ENCODE peak calls at places on chromosome 12, in five cellular contexts. One of them, this sample, is unnamed.

GRCh38 chr12:23084236-23084995 is 459.4 kb downstream of the ETNK1 start:
- DNase-seq in uterus: no peak
- DNase-seq in retinal pigment epithelial cell: peak; percentile 94
- DNase-seq in cardiac muscle cell: peak; percentile 83
- DNase-seq in endothelial cell of umbilical vein: peak; percentile 94
- DNase-seq in this sample: peak; percentile 88

GRCh38 chr12:65668981-65669695 is 155.1 kb upstream of the HMGA2 start:
- DNase-seq in cardiac muscle cell: peak; percentile 50
- DNase-seq in retinal pigment epithelial cell: no peak
- DNase-seq in uterus: no peak
- DNase-seq in endothelial cell of umbilical vein: no peak
- DNase-seq in this sample: no peak

GRCh38 chr12:88753074-88753473 is 172.8 kb upstream of the KITLG start:
- DNase-seq in endothelial cell of umbilical vein: peak; percentile 76
- DNase-seq in retinal pigment epithelial cell: no peak
- DNase-seq in cardiac muscle cell: peak; percentile 22
- DNase-seq in uterus: no peak
- DNase-seq in this sample: peak; percentile 59

GRCh38 chr12:3243376-3244084 is 166.4 kb downstream of the TSPAN9 start:
- DNase-seq in endothelial cell of umbilical vein: no peak
- DNase-seq in cardiac muscle cell: no peak
- DNase-seq in uterus: no peak
- DNase-seq in retinal pigment epithelial cell: no peak
- DNase-seq in this sample: no peak

GRCh38 chr12:47885012-47885501 is 19.7 kb downstream of the VDR start:
- DNase-seq in uterus: no peak
- DNase-seq in endothelial cell of umbilical vein: no peak
- DNase-seq in retinal pigment epithelial cell: no peak
- DNase-seq in cardiac muscle cell: peak; percentile 35
- DNase-seq in this sample: no peak

GRCh38 chr12:62903151-62903550 is 31.8 kb downstream of the PPM1H start:
- DNase-seq in uterus: no peak
- DNase-seq in cardiac muscle cell: no peak
- DNase-seq in retinal pigment epithelial cell: no peak
- DNase-seq in endothelial cell of umbilical vein: peak; percentile 94
- DNase-seq in this sample: no peak

GRCh38 chr12:19189522-19189921 is 60.0 kb downstream of the PLEKHA5 start:
- DNase-seq in endothelial cell of umbilical vein: peak; percentile 48
- DNase-seq in cardiac muscle cell: no peak
- DNase-seq in uterus: no peak
- DNase-seq in retinal pigment epithelial cell: no peak
- DNase-seq in this sample: no peak

GRCh38 chr12:112843272-112843671 is 51.7 kb downstream of the RPH3A start:
- DNase-seq in retinal pigment epithelial cell: no peak
- DNase-seq in endothelial cell of umbilical vein: no peak
- DNase-seq in uterus: no peak
- DNase-seq in cardiac muscle cell: peak; percentile 10
- DNase-seq in this sample: no peak

GRCh38 chr12:7806863-7807487 is 17.8 kb downstream of the NANOG start:
- DNase-seq in cardiac muscle cell: peak; percentile 76
- DNase-seq in retinal pigment epithelial cell: no peak
- DNase-seq in endothelial cell of umbilical vein: peak; percentile 88
- DNase-seq in uterus: peak; percentile 35
- DNase-seq in this sample: no peak

GRCh38 chr12:113727651-113728061 is 238.5 kb downstream of the RBM19 start:
- DNase-seq in cardiac muscle cell: no peak
- DNase-seq in endothelial cell of umbilical vein: no peak
- DNase-seq in uterus: no peak
- DNase-seq in retinal pigment epithelial cell: no peak
- DNase-seq in this sample: no peak

GRCh38 chr12:20444595-20445170 is 76.3 kb downstream of the PDE3A start:
- DNase-seq in uterus: no peak
- DNase-seq in cardiac muscle cell: no peak
- DNase-seq in retinal pigment epithelial cell: no peak
- DNase-seq in endothelial cell of umbilical vein: no peak
- DNase-seq in this sample: no peak

GRCh38 chr12:128557231-128557630 is 266.5 kb downstream of the SLC15A4 start:
- DNase-seq in cardiac muscle cell: no peak
- DNase-seq in retinal pigment epithelial cell: no peak
- DNase-seq in uterus: no peak
- DNase-seq in endothelial cell of umbilical vein: no peak
- DNase-seq in this sample: no peak

GRCh38 chr12:64180951-64181350 is 41.1 kb downstream of the KICS2 start:
- DNase-seq in endothelial cell of umbilical vein: peak; percentile 69
- DNase-seq in cardiac muscle cell: peak; percentile 66
- DNase-seq in retinal pigment epithelial cell: no peak
- DNase-seq in uterus: no peak
- DNase-seq in this sample: peak; percentile 56

GRCh38 chr12:5220835-5221234 is 177.2 kb downstream of the KCNA5 start:
- DNase-seq in cardiac muscle cell: no peak
- DNase-seq in retinal pigment epithelial cell: no peak
- DNase-seq in endothelial cell of umbilical vein: no peak
- DNase-seq in uterus: no peak
- DNase-seq in this sample: no peak

GRCh38 chr12:10249690-10250455 is 37.2 kb downstream of the GABARAPL1 start:
- DNase-seq in endothelial cell of umbilical vein: no peak
- DNase-seq in retinal pigment epithelial cell: no peak
- DNase-seq in uterus: no peak
- DNase-seq in cardiac muscle cell: no peak
- DNase-seq in this sample: no peak

GRCh38 chr12:95200128-95200973 is 16.9 kb downstream of the FGD6 start:
- DNase-seq in retinal pigment epithelial cell: no peak
- DNase-seq in uterus: no peak
- DNase-seq in endothelial cell of umbilical vein: peak; percentile 52
- DNase-seq in cardiac muscle cell: peak; percentile 38
- DNase-seq in this sample: no peak

GRCh38 chr12:12083688-12084087 is 12.9 kb downstream of the BCL2L14 start:
- DNase-seq in retinal pigment epithelial cell: no peak
- DNase-seq in cardiac muscle cell: no peak
- DNase-seq in endothelial cell of umbilical vein: no peak
- DNase-seq in uterus: no peak
- DNase-seq in this sample: no peak

GRCh38 chr12:132399092-132400010 is 70.0 kb upstream of the GALNT9 start:
- DNase-seq in uterus: no peak
- DNase-seq in cardiac muscle cell: no peak
- DNase-seq in endothelial cell of umbilical vein: no peak
- DNase-seq in retinal pigment epithelial cell: no peak
- DNase-seq in this sample: no peak

GRCh38 chr12:64229240-64229639 is 7.1 kb upstream of the KICS2 start:
- DNase-seq in uterus: no peak
- DNase-seq in cardiac muscle cell: no peak
- DNase-seq in retinal pigment epithelial cell: no peak
- DNase-seq in endothelial cell of umbilical vein: no peak
- DNase-seq in this sample: no peak

GRCh38 chr12:32331133-32331532 is 68.2 kb upstream of the FGD4 start:
- DNase-seq in retinal pigment epithelial cell: no peak
- DNase-seq in endothelial cell of umbilical vein: peak; percentile 50
- DNase-seq in cardiac muscle cell: peak; percentile 15
- DNase-seq in uterus: no peak
- DNase-seq in this sample: no peak

GRCh38 chr12:115388139-115388538 is 704.2 kb upstream of the TBX3 start:
- DNase-seq in uterus: no peak
- DNase-seq in endothelial cell of umbilical vein: no peak
- DNase-seq in retinal pigment epithelial cell: no peak
- DNase-seq in cardiac muscle cell: no peak
- DNase-seq in this sample: no peak

GRCh38 chr12:57739387-57739786 is 845 bp upstream of the AGAP2 start:
- DNase-seq in retinal pigment epithelial cell: no peak
- DNase-seq in cardiac muscle cell: no peak
- DNase-seq in endothelial cell of umbilical vein: no peak
- DNase-seq in uterus: no peak
- DNase-seq in this sample: no peak

GRCh38 chr12:57738661-57739237 is at the start of gene AGAP2:
- DNase-seq in cardiac muscle cell: peak; percentile 21
- DNase-seq in endothelial cell of umbilical vein: no peak
- DNase-seq in retinal pigment epithelial cell: no peak
- DNase-seq in uterus: no peak
- DNase-seq in this sample: no peak

GRCh38 chr12:57736743-57737466 is 1.6 kb downstream of the AGAP2 start:
- DNase-seq in cardiac muscle cell: no peak
- DNase-seq in retinal pigment epithelial cell: no peak
- DNase-seq in uterus: no peak
- DNase-seq in endothelial cell of umbilical vein: no peak
- DNase-seq in this sample: no peak

GRCh38 chr12:57737467-57738141 is 938 bp downstream of the AGAP2 start:
- DNase-seq in retinal pigment epithelial cell: no peak
- DNase-seq in endothelial cell of umbilical vein: no peak
- DNase-seq in uterus: no peak
- DNase-seq in cardiac muscle cell: peak; percentile 21
- DNase-seq in this sample: no peak

GRCh38 chr12:57738142-57738474 is 434 bp downstream of the AGAP2 start:
- DNase-seq in endothelial cell of umbilical vein: no peak
- DNase-seq in retinal pigment epithelial cell: no peak
- DNase-seq in cardiac muscle cell: no peak
- DNase-seq in uterus: no peak
- DNase-seq in this sample: no peak
- H3K4me3 ChIP-seq in endothelial cell of umbilical vein: no peak overlapping the region
- H3K4me3 ChIP-seq in retinal pigment epithelial cell: no peak overlapping the region
- H3K4me3 ChIP-seq in cardiac muscle cell: peak overlapping the region; percentile 24
- H3K4me3 ChIP-seq in uterus: no peak overlapping the region
- H3K4me3 ChIP-seq in this sample: peak overlapping the region; percentile 4

GRCh38 chr12:107523760-107524558 is 161.6 kb upstream of the PWP1 start:
- DNase-seq in retinal pigment epithelial cell: no peak
- DNase-seq in endothelial cell of umbilical vein: no peak
- DNase-seq in uterus: no peak
- DNase-seq in cardiac muscle cell: no peak
- DNase-seq in this sample: no peak

GRCh38 chr12:107525063-107525718 is 160.4 kb upstream of the PWP1 start:
- DNase-seq in cardiac muscle cell: no peak
- DNase-seq in retinal pigment epithelial cell: no peak
- DNase-seq in endothelial cell of umbilical vein: no peak
- DNase-seq in uterus: no peak
- DNase-seq in this sample: no peak

GRCh38 chr12:107519906-107520859 is 165.4 kb upstream of the PWP1 start:
- DNase-seq in retinal pigment epithelial cell: no peak
- DNase-seq in uterus: no peak
- DNase-seq in cardiac muscle cell: no peak
- DNase-seq in endothelial cell of umbilical vein: no peak
- DNase-seq in this sample: no peak

GRCh38 chr12:107521826-107522355 is 163.7 kb upstream of the PWP1 start:
- DNase-seq in retinal pigment epithelial cell: no peak
- DNase-seq in uterus: no peak
- DNase-seq in cardiac muscle cell: no peak
- DNase-seq in endothelial cell of umbilical vein: no peak
- DNase-seq in this sample: no peak

DNA sequence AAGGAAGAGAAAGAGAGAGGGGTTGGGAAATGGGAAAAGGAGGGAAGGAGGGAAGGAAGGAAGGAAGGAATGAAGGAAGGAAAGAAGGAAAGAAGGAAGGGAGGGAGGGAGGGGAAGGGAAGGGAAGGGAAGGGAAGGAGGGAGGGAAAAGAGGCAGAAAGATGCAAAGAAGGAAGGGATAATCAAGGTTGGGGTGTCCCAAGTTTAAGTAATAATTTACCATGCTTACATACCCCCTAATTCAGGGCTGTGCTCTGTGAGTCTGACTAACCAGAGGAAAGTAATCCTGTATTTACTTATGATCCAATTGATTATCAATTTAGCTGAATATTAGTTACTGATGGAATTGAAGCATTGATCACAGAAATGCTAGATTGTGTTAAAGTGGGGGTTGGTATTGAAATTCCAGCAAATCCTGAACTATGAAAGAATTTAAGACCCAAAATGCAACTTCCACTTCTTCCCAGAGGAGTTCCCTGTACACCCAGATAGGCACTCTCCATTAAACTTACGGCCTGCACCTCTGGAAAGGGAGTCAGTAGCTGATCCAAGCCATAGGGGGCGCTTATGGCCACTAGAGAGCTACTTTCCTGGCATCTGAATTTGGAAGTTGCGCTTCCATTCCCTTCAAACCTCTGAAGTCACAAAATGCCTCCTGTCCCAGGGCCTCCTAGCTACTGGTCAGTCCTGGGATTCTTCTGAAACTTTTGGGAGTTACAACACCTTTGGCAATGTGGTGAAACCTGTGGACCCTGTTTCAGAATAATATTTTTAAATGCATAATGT is 162.7 kb upstream of the PWP1 start:
- DNase-seq in retinal pigment epithelial cell: no peak
- DNase-seq in cardiac muscle cell: no peak
- DNase-seq in uterus: no peak
- DNase-seq in endothelial cell of umbilical vein: no peak
- DNase-seq in this sample: no peak
- TF ChIP-seq CTCF in retinal pigment epithelial cell: peak; percentile 30
- TF ChIP-seq CTCF in cardiac muscle cell: no peak
- TF ChIP-seq CTCF in uterus: no peak
- TF ChIP-seq CTCF in endothelial cell of umbilical vein: no peak
- TF ChIP-seq CTCF in this sample: peak; percentile 45

GRCh38 chr12:68790952-68791234 is 17.1 kb upstream of the MDM2 start:
- DNase-seq in cardiac muscle cell: no peak
- DNase-seq in uterus: no peak
- DNase-seq in retinal pigment epithelial cell: no peak
- DNase-seq in endothelial cell of umbilical vein: no peak
- DNase-seq in this sample: no peak
- H3K4me3 ChIP-seq in cardiac muscle cell: no peak overlapping the region
- H3K4me3 ChIP-seq in uterus: no peak overlapping the region
- H3K4me3 ChIP-seq in retinal pigment epithelial cell: no peak overlapping the region
- H3K4me3 ChIP-seq in endothelial cell of umbilical vein: no peak overlapping the region
- H3K4me3 ChIP-seq in this sample: no peak overlapping the region

GRCh38 chr12:56078931-56079728 is 835 bp upstream of the ERBB3 start:
- DNase-seq in retinal pigment epithelial cell: peak; percentile 53
- DNase-seq in endothelial cell of umbilical vein: peak; percentile 93
- DNase-seq in uterus: peak; percentile 82
- DNase-seq in cardiac muscle cell: peak; percentile 86
- DNase-seq in this sample: no peak
- TF ChIP-seq CTCF in retinal pigment epithelial cell: peak; percentile 76
- TF ChIP-seq CTCF in endothelial cell of umbilical vein: peak; percentile 82
- TF ChIP-seq CTCF in uterus: peak; percentile 73
- TF ChIP-seq CTCF in cardiac muscle cell: peak; percentile 74
- TF ChIP-seq CTCF in this sample: peak; percentile 77

GRCh38 chr12:125300249-125300648 is 235.0 kb downstream of the AACS start:
- DNase-seq in retinal pigment epithelial cell: no peak
- DNase-seq in cardiac muscle cell: no peak
- DNase-seq in uterus: no peak
- DNase-seq in endothelial cell of umbilical vein: no peak
- DNase-seq in this sample: no peak

GRCh38 chr12:125299840-125300239 is 234.6 kb downstream of the AACS start:
- DNase-seq in endothelial cell of umbilical vein: no peak
- DNase-seq in cardiac muscle cell: no peak
- DNase-seq in uterus: no peak
- DNase-seq in retinal pigment epithelial cell: no peak
- DNase-seq in this sample: no peak

GRCh38 chr12:125305221-125305620 is 240.0 kb downstream of the AACS start:
- DNase-seq in cardiac muscle cell: no peak
- DNase-seq in endothelial cell of umbilical vein: no peak
- DNase-seq in retinal pigment epithelial cell: no peak
- DNase-seq in uterus: no peak
- DNase-seq in this sample: no peak

GRCh38 chr12:125304029-125304428 is 238.8 kb downstream of the AACS start:
- DNase-seq in endothelial cell of umbilical vein: no peak
- DNase-seq in uterus: no peak
- DNase-seq in retinal pigment epithelial cell: no peak
- DNase-seq in cardiac muscle cell: no peak
- DNase-seq in this sample: no peak
- H3K4me3 ChIP-seq in endothelial cell of umbilical vein: no peak overlapping the region
- H3K4me3 ChIP-seq in uterus: no peak overlapping the region
- H3K4me3 ChIP-seq in retinal pigment epithelial cell: no peak overlapping the region
- H3K4me3 ChIP-seq in cardiac muscle cell: no peak overlapping the region
- H3K4me3 ChIP-seq in this sample: no peak overlapping the region

GRCh38 chr12:74537126-74537706 is 419 bp upstream of the ATXN7L3B start:
- DNase-seq in uterus: no peak
- DNase-seq in endothelial cell of umbilical vein: no peak
- DNase-seq in cardiac muscle cell: peak; percentile 71
- DNase-seq in retinal pigment epithelial cell: no peak
- DNase-seq in this sample: peak; percentile 36
- TF ChIP-seq CTCF in uterus: peak; percentile 56
- TF ChIP-seq CTCF in endothelial cell of umbilical vein: peak; percentile 42
- TF ChIP-seq CTCF in cardiac muscle cell: peak; percentile 62
- TF ChIP-seq CTCF in retinal pigment epithelial cell: peak; percentile 59
- TF ChIP-seq CTCF in this sample: peak; percentile 62

This sample was measured in epithelial cell of proximal tubule.